ENCODE peak calls at places on chromosome 16, in seven cellular contexts. One of them, this sample, is unnamed.

GRCh38 chr16:87436225-87437172 is 44.4 kb downstream of the MAP1LC3B start:
- DNase-seq in activated T-cell treated with anti-CD3 and anti-CD28 coated beads for 24 hours: peak
- DNase-seq in fibroblast of the conjunctiva: no peak
- DNase-seq in A549: no peak
- DNase-seq in GM12878: no peak
- DNase-seq in HCT116: no peak
- DNase-seq in NCI-H1092 treated with DMSO at 0.1 percent for 48 hours: no peak
- DNase-seq in this sample: no peak

GRCh38 chr16:16014329-16015224 is 65.2 kb downstream of the ABCC1 start:
- DNase-seq in activated T-cell treated with anti-CD3 and anti-CD28 coated beads for 24 hours: no peak
- DNase-seq in fibroblast of the conjunctiva: no peak
- DNase-seq in A549: peak
- DNase-seq in GM12878: no peak
- DNase-seq in HCT116: no peak
- DNase-seq in NCI-H1092 treated with DMSO at 0.1 percent for 48 hours: peak
- DNase-seq in this sample: no peak

GRCh38 chr16:86120201-86120981 is 221.4 kb downstream of the IRF8 start:
- DNase-seq in activated T-cell treated with anti-CD3 and anti-CD28 coated beads for 24 hours: no peak
- DNase-seq in fibroblast of the conjunctiva: no peak
- DNase-seq in A549: no peak
- DNase-seq in GM12878: no peak
- DNase-seq in HCT116: no peak
- DNase-seq in NCI-H1092 treated with DMSO at 0.1 percent for 48 hours: no peak
- DNase-seq in this sample: no peak

GRCh38 chr16:58848662-58849002 is 114.5 kb upstream of the GOT2 start:
- DNase-seq in activated T-cell treated with anti-CD3 and anti-CD28 coated beads for 24 hours: no peak
- DNase-seq in fibroblast of the conjunctiva: no peak
- DNase-seq in A549: no peak
- DNase-seq in GM12878: no peak
- DNase-seq in HCT116: no peak
- DNase-seq in NCI-H1092 treated with DMSO at 0.1 percent for 48 hours: no peak
- DNase-seq in this sample: no peak

GRCh38 chr16:82699711-82700495 is 73.1 kb downstream of the CDH13 start:
- DNase-seq in activated T-cell treated with anti-CD3 and anti-CD28 coated beads for 24 hours: no peak
- DNase-seq in fibroblast of the conjunctiva: peak
- DNase-seq in A549: no peak
- DNase-seq in GM12878: no peak
- DNase-seq in HCT116: no peak
- DNase-seq in NCI-H1092 treated with DMSO at 0.1 percent for 48 hours: no peak
- DNase-seq in this sample: peak

GRCh38 chr16:64478258-64478906 is 643.5 kb downstream of the CDH11 start:
- DNase-seq in activated T-cell treated with anti-CD3 and anti-CD28 coated beads for 24 hours: no peak
- DNase-seq in fibroblast of the conjunctiva: peak
- DNase-seq in A549: peak
- DNase-seq in GM12878: no peak
- DNase-seq in HCT116: no peak
- DNase-seq in NCI-H1092 treated with DMSO at 0.1 percent for 48 hours: no peak
- DNase-seq in this sample: no peak

GRCh38 chr16:68369697-68370096 is 58.9 kb downstream of the PRMT7 start:
- DNase-seq in activated T-cell treated with anti-CD3 and anti-CD28 coated beads for 24 hours: peak
- DNase-seq in fibroblast of the conjunctiva: no peak
- DNase-seq in A549: no peak
- DNase-seq in GM12878: peak
- DNase-seq in HCT116: no peak
- DNase-seq in NCI-H1092 treated with DMSO at 0.1 percent for 48 hours: no peak
- DNase-seq in this sample: no peak

GRCh38 chr16:2663553-2664521 is 18.5 kb upstream of the KCTD5 start:
- DNase-seq in activated T-cell treated with anti-CD3 and anti-CD28 coated beads for 24 hours: peak
- DNase-seq in fibroblast of the conjunctiva: no peak
- DNase-seq in A549: no peak
- DNase-seq in GM12878: no peak
- DNase-seq in HCT116: no peak
- DNase-seq in NCI-H1092 treated with DMSO at 0.1 percent for 48 hours: no peak
- DNase-seq in this sample: no peak

GRCh38 chr16:77169650-77170236 is 21.2 kb upstream of the MON1B start:
- DNase-seq in activated T-cell treated with anti-CD3 and anti-CD28 coated beads for 24 hours: no peak
- DNase-seq in fibroblast of the conjunctiva: peak
- DNase-seq in A549: peak
- DNase-seq in GM12878: no peak
- DNase-seq in HCT116: peak
- DNase-seq in NCI-H1092 treated with DMSO at 0.1 percent for 48 hours: peak
- DNase-seq in this sample: no peak

GRCh38 chr16:77219437-77219836 is 20.2 kb downstream of the SYCE1L start:
- DNase-seq in activated T-cell treated with anti-CD3 and anti-CD28 coated beads for 24 hours: no peak
- DNase-seq in fibroblast of the conjunctiva: no peak
- DNase-seq in A549: peak
- DNase-seq in GM12878: no peak
- DNase-seq in HCT116: no peak
- DNase-seq in NCI-H1092 treated with DMSO at 0.1 percent for 48 hours: no peak
- DNase-seq in this sample: no peak

GRCh38 chr16:70659953-70660671 is 13.8 kb downstream of the IL34 start:
- DNase-seq in activated T-cell treated with anti-CD3 and anti-CD28 coated beads for 24 hours: no peak
- DNase-seq in fibroblast of the conjunctiva: no peak
- DNase-seq in A549: no peak
- DNase-seq in GM12878: no peak
- DNase-seq in HCT116: no peak
- DNase-seq in NCI-H1092 treated with DMSO at 0.1 percent for 48 hours: no peak
- DNase-seq in this sample: no peak

GRCh38 chr16:15820837-15821236 is 36.0 kb downstream of the MYH11 start:
- DNase-seq in activated T-cell treated with anti-CD3 and anti-CD28 coated beads for 24 hours: no peak
- DNase-seq in fibroblast of the conjunctiva: no peak
- DNase-seq in A549: no peak
- DNase-seq in GM12878: no peak
- DNase-seq in HCT116: no peak
- DNase-seq in NCI-H1092 treated with DMSO at 0.1 percent for 48 hours: no peak
- DNase-seq in this sample: no peak

GRCh38 chr16:22008215-22009142 is 568 bp downstream of the MOSMO start:
- DNase-seq in activated T-cell treated with anti-CD3 and anti-CD28 coated beads for 24 hours: no peak
- DNase-seq in fibroblast of the conjunctiva: no peak
- DNase-seq in A549: peak
- DNase-seq in GM12878: no peak
- DNase-seq in HCT116: no peak
- DNase-seq in NCI-H1092 treated with DMSO at 0.1 percent for 48 hours: peak
- DNase-seq in this sample: no peak

GRCh38 chr16:30557397-30557949 is 701 bp downstream of the ZNF764 start:
- DNase-seq in activated T-cell treated with anti-CD3 and anti-CD28 coated beads for 24 hours: no peak
- DNase-seq in fibroblast of the conjunctiva: no peak
- DNase-seq in A549: no peak
- DNase-seq in GM12878: no peak
- DNase-seq in HCT116: no peak
- DNase-seq in NCI-H1092 treated with DMSO at 0.1 percent for 48 hours: peak
- DNase-seq in this sample: no peak

GRCh38 chr16:64417711-64418227 is 704.1 kb downstream of the CDH11 start:
- DNase-seq in activated T-cell treated with anti-CD3 and anti-CD28 coated beads for 24 hours: no peak
- DNase-seq in fibroblast of the conjunctiva: peak
- DNase-seq in A549: no peak
- DNase-seq in GM12878: no peak
- DNase-seq in HCT116: no peak
- DNase-seq in NCI-H1092 treated with DMSO at 0.1 percent for 48 hours: no peak
- DNase-seq in this sample: peak

GRCh38 chr16:15572329-15573001 is 70.5 kb downstream of the MARF1 start:
- DNase-seq in activated T-cell treated with anti-CD3 and anti-CD28 coated beads for 24 hours: peak
- DNase-seq in fibroblast of the conjunctiva: peak
- DNase-seq in A549: no peak
- DNase-seq in GM12878: no peak
- DNase-seq in HCT116: no peak
- DNase-seq in NCI-H1092 treated with DMSO at 0.1 percent for 48 hours: no peak
- DNase-seq in this sample: peak

GRCh38 chr16:2587891-2588565 is 50.2 kb downstream of the PDPK1 start:
- DNase-seq in activated T-cell treated with anti-CD3 and anti-CD28 coated beads for 24 hours: no peak
- DNase-seq in fibroblast of the conjunctiva: no peak
- DNase-seq in A549: no peak
- DNase-seq in GM12878: no peak
- DNase-seq in HCT116: no peak
- DNase-seq in NCI-H1092 treated with DMSO at 0.1 percent for 48 hours: no peak
- DNase-seq in this sample: no peak

GRCh38 chr16:11175106-11175795 is 80.8 kb downstream of the SOCS1 start:
- DNase-seq in activated T-cell treated with anti-CD3 and anti-CD28 coated beads for 24 hours: no peak
- DNase-seq in fibroblast of the conjunctiva: no peak
- DNase-seq in A549: no peak
- DNase-seq in GM12878: peak
- DNase-seq in HCT116: no peak
- DNase-seq in NCI-H1092 treated with DMSO at 0.1 percent for 48 hours: no peak
- DNase-seq in this sample: no peak

GRCh38 chr16:86523166-86523740 is 12.9 kb downstream of the FOXF1 start:
- DNase-seq in activated T-cell treated with anti-CD3 and anti-CD28 coated beads for 24 hours: no peak
- DNase-seq in fibroblast of the conjunctiva: no peak
- DNase-seq in A549: no peak
- DNase-seq in GM12878: no peak
- DNase-seq in HCT116: no peak
- DNase-seq in NCI-H1092 treated with DMSO at 0.1 percent for 48 hours: no peak
- DNase-seq in this sample: no peak

GRCh38 chr16:57528499-57529323 is 7.7 kb downstream of the CCDC102A start:
- DNase-seq in activated T-cell treated with anti-CD3 and anti-CD28 coated beads for 24 hours: no peak
- DNase-seq in fibroblast of the conjunctiva: no peak
- DNase-seq in A549: no peak
- DNase-seq in GM12878: no peak
- DNase-seq in HCT116: no peak
- DNase-seq in NCI-H1092 treated with DMSO at 0.1 percent for 48 hours: no peak
- DNase-seq in this sample: no peak

GRCh38 chr16:56769674-56770073 is 39.7 kb downstream of the NUP93 start:
- DNase-seq in activated T-cell treated with anti-CD3 and anti-CD28 coated beads for 24 hours: no peak
- DNase-seq in fibroblast of the conjunctiva: no peak
- DNase-seq in A549: no peak
- DNase-seq in GM12878: no peak
- DNase-seq in HCT116: no peak
- DNase-seq in NCI-H1092 treated with DMSO at 0.1 percent for 48 hours: no peak
- DNase-seq in this sample: no peak

GRCh38 chr16:87602821-87603683 is 744 bp downstream of the JPH3 start:
- DNase-seq in activated T-cell treated with anti-CD3 and anti-CD28 coated beads for 24 hours: no peak
- DNase-seq in fibroblast of the conjunctiva: no peak
- DNase-seq in A549: peak
- DNase-seq in GM12878: no peak
- DNase-seq in HCT116: no peak
- DNase-seq in NCI-H1092 treated with DMSO at 0.1 percent for 48 hours: no peak
- DNase-seq in this sample: no peak

GRCh38 chr16:21101631-21102420 is 48.8 kb downstream of the DNAH3 start:
- DNase-seq in activated T-cell treated with anti-CD3 and anti-CD28 coated beads for 24 hours: no peak
- DNase-seq in fibroblast of the conjunctiva: peak
- DNase-seq in A549: peak
- DNase-seq in GM12878: no peak
- DNase-seq in HCT116: peak
- DNase-seq in NCI-H1092 treated with DMSO at 0.1 percent for 48 hours: no peak
- DNase-seq in this sample: no peak

This sample was measured in AG09319.